ENCODE peak calls at places on chromosome 6, in seven cellular contexts. One of them, this sample, is unnamed.
A peak's percentile ranks its signal among the peaks of the same experiment; 100 is the strongest.

GRCh38 chr6:140401666-140402255 is 1027.3 kb upstream of the CITED2 start:
- DNase-seq in gastrocnemius medialis: no peak
- DNase-seq in CD8-positive, alpha-beta T cell: no peak
- DNase-seq in fibroblast of lung: peak; percentile 64
- DNase-seq in GM12865: no peak
- DNase-seq in BE2C: no peak
- DNase-seq in upper lobe of left lung: no peak
- DNase-seq in this sample: no peak

GRCh38 chr6:130365166-130366010 is 429 bp upstream of the TMEM200A start:
- DNase-seq in GM12865: peak; percentile 46
- DNase-seq in CD8-positive, alpha-beta T cell: no peak
- DNase-seq in gastrocnemius medialis: no peak
- DNase-seq in upper lobe of left lung: peak; percentile 26
- DNase-seq in fibroblast of lung: peak; percentile 72
- DNase-seq in BE2C: peak; percentile 70
- DNase-seq in this sample: no peak

GRCh38 chr6:126716012-126716411 is 376.1 kb downstream of the CENPW start:
- DNase-seq in gastrocnemius medialis: no peak
- DNase-seq in CD8-positive, alpha-beta T cell: no peak
- DNase-seq in GM12865: no peak
- DNase-seq in upper lobe of left lung: no peak
- DNase-seq in fibroblast of lung: peak; percentile 19
- DNase-seq in BE2C: no peak
- DNase-seq in this sample: no peak

GRCh38 chr6:10429638-10430427 is 15.0 kb upstream of the TFAP2A start:
- DNase-seq in CD8-positive, alpha-beta T cell: no peak
- DNase-seq in fibroblast of lung: peak; percentile 42
- DNase-seq in upper lobe of left lung: no peak
- DNase-seq in BE2C: no peak
- DNase-seq in gastrocnemius medialis: no peak
- DNase-seq in GM12865: peak; percentile 69
- DNase-seq in this sample: peak; percentile 80

GRCh38 chr6:52735071-52735470 is 28.2 kb downstream of the GSTA2 start:
- DNase-seq in GM12865: no peak
- DNase-seq in gastrocnemius medialis: no peak
- DNase-seq in fibroblast of lung: no peak
- DNase-seq in upper lobe of left lung: no peak
- DNase-seq in CD8-positive, alpha-beta T cell: no peak
- DNase-seq in BE2C: no peak
- DNase-seq in this sample: no peak

GRCh38 chr6:54737247-54737646 is 109.3 kb upstream of the FAM83B start:
- DNase-seq in CD8-positive, alpha-beta T cell: no peak
- DNase-seq in BE2C: peak; percentile 31
- DNase-seq in fibroblast of lung: no peak
- DNase-seq in gastrocnemius medialis: no peak
- DNase-seq in upper lobe of left lung: no peak
- DNase-seq in GM12865: peak; percentile 42
- DNase-seq in this sample: peak; percentile 42

GRCh38 chr6:41730531-41731436 is 4.6 kb downstream of the TFEB start:
- DNase-seq in GM12865: no peak
- DNase-seq in upper lobe of left lung: no peak
- DNase-seq in gastrocnemius medialis: peak; percentile 18
- DNase-seq in BE2C: no peak
- DNase-seq in CD8-positive, alpha-beta T cell: no peak
- DNase-seq in fibroblast of lung: no peak
- DNase-seq in this sample: peak; percentile 32

GRCh38 chr6:391559-392440 is at the start of gene IRF4:
- DNase-seq in BE2C: no peak
- DNase-seq in gastrocnemius medialis: no peak
- DNase-seq in CD8-positive, alpha-beta T cell: no peak
- DNase-seq in upper lobe of left lung: no peak
- DNase-seq in GM12865: peak; percentile 91
- DNase-seq in fibroblast of lung: no peak
- DNase-seq in this sample: no peak

GRCh38 chr6:159691133-159691962 is 1.7 kb downstream of the SOD2 start:
- DNase-seq in CD8-positive, alpha-beta T cell: no peak
- DNase-seq in fibroblast of lung: peak; percentile 75
- DNase-seq in GM12865: peak; percentile 67
- DNase-seq in BE2C: no peak
- DNase-seq in upper lobe of left lung: no peak
- DNase-seq in gastrocnemius medialis: no peak
- DNase-seq in this sample: peak; percentile 87

GRCh38 chr6:136793348-136793747 is 1.1 kb upstream of the MAP3K5 start:
- DNase-seq in gastrocnemius medialis: no peak
- DNase-seq in upper lobe of left lung: no peak
- DNase-seq in BE2C: no peak
- DNase-seq in CD8-positive, alpha-beta T cell: no peak
- DNase-seq in fibroblast of lung: no peak
- DNase-seq in GM12865: peak; percentile 77
- DNase-seq in this sample: no peak

GRCh38 chr6:81166770-81167169 is 585.7 kb downstream of the TENT5A start:
- DNase-seq in upper lobe of left lung: no peak
- DNase-seq in fibroblast of lung: peak; percentile 88
- DNase-seq in GM12865: peak; percentile 4
- DNase-seq in gastrocnemius medialis: no peak
- DNase-seq in CD8-positive, alpha-beta T cell: no peak
- DNase-seq in BE2C: no peak
- DNase-seq in this sample: no peak

GRCh38 chr6:12065321-12066140 is 53.4 kb downstream of the HIVEP1 start:
- DNase-seq in CD8-positive, alpha-beta T cell: no peak
- DNase-seq in upper lobe of left lung: peak; percentile 74
- DNase-seq in fibroblast of lung: peak; percentile 15
- DNase-seq in BE2C: no peak
- DNase-seq in GM12865: peak; percentile 87
- DNase-seq in gastrocnemius medialis: no peak
- DNase-seq in this sample: no peak

DNA sequence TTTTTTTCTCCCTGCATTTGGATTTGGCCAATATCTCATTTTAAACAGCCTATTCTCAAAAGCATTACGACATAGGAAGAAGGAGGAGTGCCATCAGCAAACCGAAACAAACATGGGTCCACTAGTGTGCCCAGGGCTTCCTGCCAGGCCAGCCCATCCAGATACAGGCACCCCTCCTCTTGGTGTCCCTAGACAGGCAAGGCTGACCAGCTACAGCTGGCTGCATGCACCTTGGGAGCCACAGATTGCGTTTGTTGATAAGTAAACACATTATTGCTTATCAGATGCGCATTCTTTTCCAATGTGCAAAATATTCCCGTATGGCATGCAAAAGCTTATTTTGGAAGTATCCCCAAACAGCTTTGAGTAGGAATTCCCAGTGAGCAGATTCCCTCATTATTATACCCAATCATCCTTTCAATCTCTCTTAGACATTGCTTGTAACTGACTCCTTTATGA is 184.4 kb upstream of the MARCKS start:
- DNase-seq in fibroblast of lung: peak; percentile 77
- DNase-seq in gastrocnemius medialis: peak; percentile 24
- DNase-seq in BE2C: peak; percentile 40
- DNase-seq in upper lobe of left lung: peak; percentile 47
- DNase-seq in CD8-positive, alpha-beta T cell: no peak
- DNase-seq in GM12865: no peak
- DNase-seq in this sample: peak; percentile 41
- H3K4me3 ChIP-seq in fibroblast of lung: peak overlapping the region; percentile 36
- H3K4me3 ChIP-seq in gastrocnemius medialis: peak overlapping the region; percentile 43
- H3K4me3 ChIP-seq in BE2C: peak overlapping the region; percentile 28
- H3K4me3 ChIP-seq in upper lobe of left lung: peak overlapping the region; percentile 21
- H3K4me3 ChIP-seq in CD8-positive, alpha-beta T cell: no peak overlapping the region
- H3K4me3 ChIP-seq in GM12865: no peak overlapping the region
- H3K4me3 ChIP-seq in this sample: no peak overlapping the region

GRCh38 chr6:170296746-170297576 is 6.1 kb upstream of the DLL1 start:
- DNase-seq in gastrocnemius medialis: no peak
- DNase-seq in upper lobe of left lung: no peak
- DNase-seq in BE2C: no peak
- DNase-seq in GM12865: no peak
- DNase-seq in CD8-positive, alpha-beta T cell: no peak
- DNase-seq in fibroblast of lung: no peak
- DNase-seq in this sample: no peak

GRCh38 chr6:170295519-170296422 is 4.9 kb upstream of the DLL1 start:
- DNase-seq in GM12865: peak; percentile 56
- DNase-seq in gastrocnemius medialis: no peak
- DNase-seq in fibroblast of lung: no peak
- DNase-seq in upper lobe of left lung: no peak
- DNase-seq in BE2C: no peak
- DNase-seq in CD8-positive, alpha-beta T cell: no peak
- DNase-seq in this sample: peak; percentile 73

GRCh38 chr6:170297577-170298330 is 6.9 kb upstream of the DLL1 start:
- DNase-seq in upper lobe of left lung: no peak
- DNase-seq in CD8-positive, alpha-beta T cell: no peak
- DNase-seq in gastrocnemius medialis: no peak
- DNase-seq in GM12865: no peak
- DNase-seq in fibroblast of lung: no peak
- DNase-seq in BE2C: no peak
- DNase-seq in this sample: no peak

GRCh38 chr6:170294813-170295518 is 4.1 kb upstream of the DLL1 start:
- DNase-seq in gastrocnemius medialis: no peak
- DNase-seq in CD8-positive, alpha-beta T cell: no peak
- DNase-seq in BE2C: no peak
- DNase-seq in GM12865: no peak
- DNase-seq in fibroblast of lung: no peak
- DNase-seq in upper lobe of left lung: no peak
- DNase-seq in this sample: no peak

GRCh38 chr6:170296423-170296745 is 5.5 kb upstream of the DLL1 start:
- DNase-seq in upper lobe of left lung: no peak
- DNase-seq in GM12865: no peak
- DNase-seq in gastrocnemius medialis: no peak
- DNase-seq in BE2C: no peak
- DNase-seq in fibroblast of lung: no peak
- DNase-seq in CD8-positive, alpha-beta T cell: no peak
- DNase-seq in this sample: no peak
- H3K4me3 ChIP-seq in upper lobe of left lung: peak overlapping the region; percentile 57
- H3K4me3 ChIP-seq in GM12865: no peak overlapping the region
- H3K4me3 ChIP-seq in gastrocnemius medialis: peak overlapping the region; percentile 77
- H3K4me3 ChIP-seq in BE2C: no peak overlapping the region
- H3K4me3 ChIP-seq in fibroblast of lung: no peak overlapping the region
- H3K4me3 ChIP-seq in CD8-positive, alpha-beta T cell: peak overlapping the region; percentile 47
- H3K4me3 ChIP-seq in this sample: no peak overlapping the region

GRCh38 chr6:118663993-118664985 is 12.9 kb upstream of the CEP85L start:
- DNase-seq in BE2C: no peak
- DNase-seq in CD8-positive, alpha-beta T cell: no peak
- DNase-seq in GM12865: no peak
- DNase-seq in upper lobe of left lung: no peak
- DNase-seq in gastrocnemius medialis: no peak
- DNase-seq in fibroblast of lung: no peak
- DNase-seq in this sample: no peak
- H3K4me3 ChIP-seq in BE2C: no peak overlapping the region
- H3K4me3 ChIP-seq in CD8-positive, alpha-beta T cell: peak overlapping the region; percentile 24
- H3K4me3 ChIP-seq in GM12865: peak overlapping the region; percentile 59
- H3K4me3 ChIP-seq in upper lobe of left lung: no peak overlapping the region
- H3K4me3 ChIP-seq in gastrocnemius medialis: peak overlapping the region; percentile 16
- H3K4me3 ChIP-seq in fibroblast of lung: peak overlapping the region; percentile 6
- H3K4me3 ChIP-seq in this sample: no peak overlapping the region

GRCh38 chr6:89037156-89037900 is 43.2 kb upstream of the PNRC1 start:
- DNase-seq in fibroblast of lung: no peak
- DNase-seq in CD8-positive, alpha-beta T cell: no peak
- DNase-seq in BE2C: no peak
- DNase-seq in GM12865: no peak
- DNase-seq in gastrocnemius medialis: peak; percentile 74
- DNase-seq in upper lobe of left lung: peak; percentile 72
- DNase-seq in this sample: no peak
- H3K4me3 ChIP-seq in fibroblast of lung: no peak overlapping the region
- H3K4me3 ChIP-seq in CD8-positive, alpha-beta T cell: no peak overlapping the region
- H3K4me3 ChIP-seq in BE2C: no peak overlapping the region
- H3K4me3 ChIP-seq in GM12865: no peak overlapping the region
- H3K4me3 ChIP-seq in gastrocnemius medialis: no peak overlapping the region
- H3K4me3 ChIP-seq in upper lobe of left lung: no peak overlapping the region
- H3K4me3 ChIP-seq in this sample: no peak overlapping the region

GRCh38 chr6:20025681-20026080 is 186.6 kb downstream of the MBOAT1 start:
- DNase-seq in CD8-positive, alpha-beta T cell: no peak
- DNase-seq in fibroblast of lung: no peak
- DNase-seq in BE2C: no peak
- DNase-seq in GM12865: no peak
- DNase-seq in upper lobe of left lung: no peak
- DNase-seq in gastrocnemius medialis: no peak
- DNase-seq in this sample: no peak
- H3K4me3 ChIP-seq in CD8-positive, alpha-beta T cell: no peak overlapping the region
- H3K4me3 ChIP-seq in fibroblast of lung: no peak overlapping the region
- H3K4me3 ChIP-seq in BE2C: no peak overlapping the region
- H3K4me3 ChIP-seq in GM12865: no peak overlapping the region
- H3K4me3 ChIP-seq in upper lobe of left lung: no peak overlapping the region
- H3K4me3 ChIP-seq in gastrocnemius medialis: no peak overlapping the region
- H3K4me3 ChIP-seq in this sample: no peak overlapping the region

DNA sequence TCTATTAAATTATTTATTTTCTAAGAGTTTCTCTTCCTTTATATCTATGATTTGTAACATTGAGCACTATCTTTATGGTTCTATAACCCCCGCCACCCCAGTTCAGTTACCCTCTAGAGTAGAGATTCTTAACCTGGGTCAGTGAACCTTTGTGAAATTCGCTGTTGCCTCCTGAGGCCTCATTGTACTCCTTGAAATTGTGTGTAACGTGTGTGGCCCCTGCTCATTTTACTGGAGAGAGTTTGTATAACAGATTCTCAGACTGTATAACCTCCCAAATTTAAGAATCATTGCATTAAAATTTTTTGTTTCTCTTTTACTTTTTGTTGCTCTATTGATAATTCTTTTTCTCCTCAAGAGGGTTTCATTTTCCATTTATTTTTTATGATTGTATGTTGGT is 65.3 kb downstream of the ADGRG6 start:
- DNase-seq in upper lobe of left lung: no peak
- DNase-seq in gastrocnemius medialis: no peak
- DNase-seq in CD8-positive, alpha-beta T cell: no peak
- DNase-seq in fibroblast of lung: no peak
- DNase-seq in BE2C: no peak
- DNase-seq in GM12865: no peak
- DNase-seq in this sample: no peak
- H3K4me3 ChIP-seq in upper lobe of left lung: no peak overlapping the region
- H3K4me3 ChIP-seq in gastrocnemius medialis: no peak overlapping the region
- H3K4me3 ChIP-seq in CD8-positive, alpha-beta T cell: no peak overlapping the region
- H3K4me3 ChIP-seq in fibroblast of lung: peak overlapping the region; percentile 7
- H3K4me3 ChIP-seq in BE2C: no peak overlapping the region
- H3K4me3 ChIP-seq in GM12865: no peak overlapping the region
- H3K4me3 ChIP-seq in this sample: no peak overlapping the region

DNA sequence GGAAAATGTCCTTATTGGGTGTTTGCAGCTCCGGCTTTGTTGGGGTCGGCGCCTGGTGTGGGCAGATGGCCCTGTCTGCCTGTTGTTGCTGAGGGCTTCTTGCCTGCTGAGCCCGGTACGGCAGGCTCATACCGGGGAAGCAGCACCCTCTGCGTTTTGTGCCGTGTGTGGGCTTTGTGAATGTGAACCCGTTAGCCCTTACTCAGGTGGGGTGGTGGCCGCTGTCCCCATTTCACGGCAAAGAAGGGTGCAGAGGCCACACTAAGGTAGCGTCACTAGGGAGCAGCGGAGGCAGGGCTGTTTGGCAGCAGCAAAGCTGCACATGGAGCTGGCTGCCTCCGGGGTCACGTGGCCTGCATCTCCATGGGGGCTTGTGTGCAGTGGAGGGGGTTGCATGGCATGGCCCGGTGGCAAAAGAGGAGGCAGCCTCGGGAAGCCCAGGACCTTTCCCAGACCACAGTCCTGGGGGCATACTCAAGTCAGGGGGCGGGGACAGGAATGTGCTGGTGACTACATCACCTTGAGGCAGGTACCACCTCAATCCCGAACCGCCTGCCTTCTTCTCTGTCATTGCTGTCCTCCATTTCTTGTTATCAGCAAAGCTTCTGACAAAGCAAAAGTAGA is 47.3 kb upstream of the SRF start:
- DNase-seq in BE2C: peak; percentile 49
- DNase-seq in GM12865: no peak
- DNase-seq in gastrocnemius medialis: no peak
- DNase-seq in upper lobe of left lung: no peak
- DNase-seq in fibroblast of lung: peak; percentile 27
- DNase-seq in CD8-positive, alpha-beta T cell: no peak
- DNase-seq in this sample: no peak
- H3K4me3 ChIP-seq in BE2C: peak overlapping the region; percentile 26
- H3K4me3 ChIP-seq in GM12865: no peak overlapping the region
- H3K4me3 ChIP-seq in gastrocnemius medialis: no peak overlapping the region
- H3K4me3 ChIP-seq in upper lobe of left lung: no peak overlapping the region
- H3K4me3 ChIP-seq in fibroblast of lung: no peak overlapping the region
- H3K4me3 ChIP-seq in CD8-positive, alpha-beta T cell: no peak overlapping the region
- H3K4me3 ChIP-seq in this sample: no peak overlapping the region

This sample was measured in NB4.